ENCODE peak calls at places on chromosomes 12 and 14, in nine cellular contexts. W is lung, H is cardiac fibroblast, M is sigmoid colon, F is GM12865, L is A549, J is mucosa of descending colon, E is suprapubic skin, D is choroid plexus epithelial cell. B is an unnamed sample.

GRCh38 chr14:102539544-102540309 is 30.2 kb upstream of the ANKRD9 start:
- DNase-seq in M (no peak), D (peak), F (no peak), L (no peak), E (no peak), W (no peak), J (no peak), H (peak), B (no peak)

GRCh38 chr14:60590907-60591510 is 58.3 kb downstream of the SIX1 start:
- DNase-seq in W (no peak), J (no peak), E (no peak), F (no peak), D (peak), L (no peak), M (no peak), H (no peak), B (peak)

GRCh38 chr12:111570090-111570961 is 28.8 kb downstream of the ATXN2 start:
- DNase-seq in F (no peak), M (no peak), H (peak), E (no peak), J (no peak), W (no peak), D (peak), L (peak), B (peak)

GRCh38 chr14:56422703-56423213 is 156.8 kb upstream of the TMEM260 start:
- DNase-seq in L (peak), H (peak), M (peak), W (peak), E (no peak), D (peak), F (peak), J (peak), B (peak)

GRCh38 chr14:68124050-68124449 is 304.5 kb downstream of the RAD51B start:
- DNase-seq in J (no peak), H (no peak), M (no peak), E (no peak), W (no peak), D (no peak), F (no peak), L (no peak), B (no peak)

GRCh38 chr12:84336231-84336630 is 576.4 kb downstream of the SLC6A15 start:
- DNase-seq in E (no peak), W (no peak), F (no peak), H (no peak), M (no peak), D (peak), L (no peak), J (no peak), B (no peak)

GRCh38 chr14:103317251-103317650 is 16.8 kb upstream of the EIF5 start:
- DNase-seq in F (no peak), W (no peak), M (no peak), E (peak), J (no peak), L (no peak), H (no peak), D (no peak), B (no peak)

GRCh38 chr12:109744026-109744425 is 30.4 kb downstream of the FAM222A start:
- DNase-seq in F (no peak), M (peak), W (no peak), E (peak), L (no peak), D (no peak), H (no peak), J (peak), B (no peak)

GRCh38 chr12:16553457-16553856 is 52.5 kb downstream of the LMO3 start:
- DNase-seq in H (peak), E (no peak), D (peak), M (no peak), L (no peak), J (no peak), W (no peak), F (no peak), B (no peak)

GRCh38 chr12:81930037-81930436 is 170.9 kb upstream of the PPFIA2 start:
- DNase-seq in J (no peak), H (no peak), L (no peak), D (no peak), E (no peak), F (no peak), W (no peak), M (no peak), B (no peak)

GRCh38 chr14:31510222-31510621 is 22.4 kb upstream of the GPR33 start:
- DNase-seq in M (no peak), F (peak), W (no peak), L (peak), E (no peak), J (no peak), H (peak), D (peak), B (no peak)

GRCh38 chr14:31566456-31566855 is 5.3 kb downstream of the NUBPL start:
- DNase-seq in J (no peak), H (no peak), M (no peak), F (no peak), L (no peak), E (no peak), W (no peak), D (no peak), B (no peak)

GRCh38 chr12:91262023-91262676 is 79.5 kb upstream of the DCN start:
- DNase-seq in W (no peak), H (no peak), E (no peak), F (no peak), M (no peak), L (no peak), D (no peak), J (no peak), B (no peak)

GRCh38 chr14:51095854-51096823 is 1.2 kb upstream of the TRIM9 start:
- DNase-seq in H (peak), F (no peak), E (peak), W (no peak), J (peak), L (peak), M (peak), D (peak), B (no peak)

GRCh38 chr12:18749381-18749957 is 11.6 kb downstream of the CAPZA3 start:
- DNase-seq in M (no peak), D (no peak), J (no peak), W (no peak), L (no peak), F (no peak), E (no peak), H (no peak), B (no peak)

GRCh38 chr14:73231874-73232851 is 5.1 kb upstream of the PAPLN start:
- DNase-seq in E (no peak), W (no peak), L (peak), M (peak), F (peak), H (no peak), J (no peak), D (no peak), B (no peak)

GRCh38 chr12:22667122-22667521 is 42.2 kb downstream of the ETNK1 start:
- DNase-seq in E (no peak), F (no peak), D (no peak), H (no peak), J (no peak), L (no peak), W (no peak), M (no peak), B (no peak)

GRCh38 chr12:95918194-95918993 is 24.0 kb downstream of the CCDC38 start:
- DNase-seq in F (peak), H (peak), E (no peak), D (peak), L (peak), J (no peak), M (no peak), W (peak), B (no peak)

DNA sequence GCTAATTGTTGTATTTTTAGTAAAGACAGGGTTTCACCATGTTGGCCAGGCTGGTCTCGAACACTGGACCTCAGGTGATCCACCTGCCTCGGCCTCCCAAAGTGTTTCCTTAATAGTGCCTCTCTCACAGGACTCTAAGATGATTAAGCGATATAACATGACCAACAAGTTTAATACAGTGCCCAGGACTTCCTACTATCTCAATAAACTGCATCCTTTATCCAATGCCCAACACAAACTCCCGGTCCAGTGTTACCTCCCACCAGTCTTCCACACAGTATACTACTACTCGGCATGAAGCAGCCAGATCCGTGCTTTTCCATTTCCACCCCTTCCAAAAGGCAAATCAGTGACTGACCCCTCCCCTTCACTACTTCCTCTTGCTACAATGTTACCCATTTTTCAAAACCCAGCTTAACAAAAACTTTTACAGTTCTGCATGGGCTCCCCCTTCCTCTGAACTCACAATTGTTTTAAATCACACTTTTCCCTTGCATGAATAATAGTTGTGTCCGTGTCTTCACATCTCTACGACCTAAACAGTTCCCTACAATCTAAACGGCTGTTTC is 895 bp downstream of the NOP2 start:
- DNase-seq in M (no peak), D (no peak), H (no peak), E (no peak), F (no peak), L (no peak), W (no peak), J (no peak), B (no peak)
- H3K4me3 ChIP-seq in M (peak), D (peak), H (peak), E (peak), F (peak), L (peak), W (peak), J (peak), B (peak)

DNA sequence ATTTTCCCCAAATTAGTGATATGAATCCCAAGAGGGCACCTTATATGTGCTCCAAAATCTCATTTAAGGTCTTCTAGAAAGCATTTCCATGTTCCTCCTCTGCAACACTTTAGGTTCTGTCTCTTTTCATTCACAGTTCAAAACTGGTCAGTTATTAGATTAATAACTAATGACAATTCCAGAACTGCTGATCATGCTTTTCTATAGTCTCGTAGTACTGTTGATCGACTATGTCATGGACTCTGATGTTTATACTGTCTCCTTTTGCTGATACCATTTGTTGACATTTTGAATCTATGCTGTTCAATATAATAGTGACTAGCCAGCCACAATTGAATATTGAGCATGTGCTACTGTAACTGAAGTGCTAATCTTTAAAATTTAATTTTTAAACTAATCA is 728.3 kb downstream of the LRFN5 start:
- DNase-seq in F (no peak), H (no peak), L (no peak), D (no peak), W (no peak), E (no peak), M (no peak), J (no peak), B (no peak)
- TF ChIP-seq CTCF in F (no peak), H (no peak), L (no peak), D (no peak), W (no peak), E (no peak), M (no peak), J (no peak), B (no peak)

DNA sequence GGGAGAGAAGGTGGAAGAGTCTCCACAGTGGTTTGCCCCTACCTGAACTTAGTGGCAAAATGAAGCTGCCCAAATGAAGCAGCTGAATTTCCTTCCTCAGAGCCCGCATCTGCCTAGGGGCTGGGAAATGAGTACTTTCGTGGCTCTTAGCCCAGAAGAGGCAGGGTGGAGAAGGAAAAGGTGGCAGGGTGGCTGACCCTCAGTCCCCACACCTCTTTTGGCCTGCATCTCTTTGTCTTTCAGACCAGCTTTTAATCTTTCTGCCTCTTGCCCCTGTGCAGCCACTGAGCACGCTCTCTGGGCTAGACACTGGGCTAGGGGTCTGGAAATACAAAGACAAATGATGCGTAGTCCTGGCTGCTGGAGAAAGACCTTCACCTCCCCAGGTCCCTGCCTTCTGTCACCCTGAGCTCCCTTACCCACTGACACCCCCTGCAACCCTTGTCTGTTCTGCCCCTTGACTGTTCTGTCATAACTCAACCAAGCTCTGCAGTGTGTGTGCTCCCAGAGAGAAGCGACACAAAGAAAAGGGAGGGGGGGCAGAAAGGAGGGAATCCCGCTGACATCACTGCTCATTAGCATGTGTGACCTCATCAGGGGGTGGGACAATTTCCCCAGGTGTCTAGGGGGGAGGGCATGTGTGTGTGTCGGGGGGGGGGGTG is 362 bp upstream of the REM2 start:
- DNase-seq in F (no peak), J (no peak), W (peak), D (peak), E (no peak), M (peak), L (peak), H (peak), B (no peak)
- H3K4me3 ChIP-seq in F (no peak), J (no peak), W (no peak), D (no peak), E (no peak), M (no peak), L (no peak), H (no peak), B (no peak)

DNA sequence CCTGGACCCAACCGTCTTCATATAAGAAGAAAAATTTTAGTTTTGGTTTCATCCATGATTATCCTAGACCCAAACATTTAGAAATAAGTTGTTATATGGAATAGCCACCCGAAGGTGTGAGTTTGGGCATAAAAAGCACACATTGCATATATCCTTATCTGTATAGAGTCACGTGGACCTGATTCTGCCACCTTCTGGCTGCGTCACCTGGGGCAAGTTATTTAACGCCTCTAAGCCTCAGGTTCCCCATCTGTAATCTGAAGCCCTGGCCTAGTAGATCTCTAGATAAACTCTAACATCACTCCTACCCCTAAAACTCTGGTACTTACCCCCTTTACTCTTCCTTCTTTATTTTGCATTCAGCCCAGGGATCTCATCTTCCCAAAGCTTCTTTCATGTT is 14.3 kb upstream of the KRT5 start:
- DNase-seq in E (no peak), L (peak), H (no peak), M (no peak), F (peak), D (no peak), W (no peak), J (no peak), B (no peak)
- TF ChIP-seq CTCF in E (no peak), L (peak), H (peak), M (no peak), F (no peak), D (no peak), W (no peak), J (no peak), B (peak)

GRCh38 chr14:52266179-52266578 is 1.3 kb upstream of the PTGDR start:
- DNase-seq in L (no peak), E (no peak), H (peak), J (no peak), W (no peak), M (peak), F (no peak), D (peak), B (peak)

GRCh38 chr14:52266782-52267181 is 716 bp upstream of the PTGDR start:
- DNase-seq in D (no peak), M (no peak), H (peak), F (no peak), E (no peak), J (peak), W (no peak), L (no peak), B (no peak)

GRCh38 chr14:52269100-52269499 is 1.6 kb downstream of the PTGDR start:
- DNase-seq in D (no peak), L (no peak), H (no peak), J (peak), W (no peak), F (no peak), M (no peak), E (no peak), B (no peak)

GRCh38 chr14:52268191-52269061 is 928 bp downstream of the PTGDR start:
- DNase-seq in J (peak), E (peak), L (no peak), D (peak), H (peak), M (no peak), F (no peak), W (no peak), B (no peak)

DNA sequence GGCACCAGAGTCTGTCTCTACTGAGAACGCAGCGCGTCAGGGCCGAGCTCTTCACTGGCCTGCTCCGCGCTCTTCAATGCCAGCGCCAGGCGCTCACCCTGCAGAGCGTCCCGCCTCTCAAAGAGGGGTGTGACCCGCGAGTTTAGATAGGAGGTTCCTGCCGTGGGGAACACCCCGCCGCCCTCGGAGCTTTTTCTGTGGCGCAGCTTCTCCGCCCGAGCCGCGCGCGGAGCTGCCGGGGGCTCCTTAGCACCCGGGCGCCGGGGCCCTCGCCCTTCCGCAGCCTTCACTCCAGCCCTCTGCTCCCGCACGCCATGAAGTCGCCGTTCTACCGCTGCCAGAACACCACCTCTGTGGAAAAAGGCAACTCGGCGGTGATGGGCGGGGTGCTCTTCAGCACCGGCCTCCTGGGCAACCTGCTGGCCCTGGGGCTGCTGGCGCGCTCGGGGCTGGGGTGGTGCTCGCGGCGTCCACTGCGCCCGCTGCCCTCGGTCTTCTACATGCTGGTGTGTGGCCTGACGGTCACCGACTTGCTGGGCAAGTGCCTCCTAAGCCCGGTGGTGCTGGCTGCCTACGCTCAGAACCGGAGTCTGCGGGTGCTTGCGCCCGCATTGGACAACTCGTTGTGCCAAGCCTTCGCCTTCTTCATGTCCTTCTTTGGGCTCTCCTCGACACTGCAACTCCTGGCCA is at the start of gene PTGDR:
- DNase-seq in E (no peak), W (no peak), D (peak), H (peak), L (no peak), J (peak), F (no peak), M (no peak), B (no peak)
- H3K4me3 ChIP-seq in E (peak), W (peak), D (peak), H (peak), L (no peak), J (peak), F (no peak), M (peak), B (peak)

DNA sequence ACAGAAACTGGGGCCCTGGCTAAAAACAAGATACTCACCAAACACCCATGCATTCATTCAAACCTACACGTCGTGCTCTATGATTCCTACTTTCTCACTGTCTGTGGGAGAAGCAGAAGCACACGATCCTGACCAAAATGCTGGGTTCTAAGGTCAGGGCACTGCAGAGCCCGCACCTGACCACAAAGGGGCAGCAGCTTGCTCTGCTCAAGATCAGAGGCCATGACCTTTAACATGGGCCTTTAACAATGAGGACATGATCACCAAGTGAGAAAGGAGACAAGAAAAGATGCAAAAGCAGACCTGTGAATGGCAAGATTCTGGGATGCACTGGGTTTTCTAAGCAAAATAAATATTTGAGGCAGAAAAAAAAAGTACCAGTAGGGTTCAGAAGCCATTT is 40.1 kb upstream of the VPS33A start:
- DNase-seq in E (no peak), W (no peak), H (no peak), M (no peak), F (peak), J (no peak), D (no peak), L (peak), B (no peak)
- TF ChIP-seq CTCF in E (no peak), W (no peak), H (no peak), M (no peak), F (peak), J (no peak), D (no peak), L (no peak), B (no peak)

DNA sequence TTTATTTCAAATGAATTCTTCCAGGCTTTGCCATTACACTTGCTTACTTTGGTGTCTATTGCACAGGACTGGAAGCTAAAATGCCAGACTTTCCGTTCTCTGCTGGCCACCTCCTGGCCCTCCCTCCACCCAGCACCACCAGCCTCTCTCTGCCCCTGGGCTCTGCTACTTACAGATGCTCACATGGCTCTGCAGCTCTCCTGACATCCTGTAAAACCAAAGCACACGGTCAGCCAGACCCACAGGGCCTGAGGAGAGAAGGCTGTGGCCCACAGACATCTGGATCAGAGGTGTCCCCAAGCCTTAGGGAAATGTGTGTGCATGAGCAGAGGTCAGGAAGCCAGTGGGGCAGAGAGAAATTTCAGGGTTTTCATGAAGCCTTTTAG is 11.6 kb upstream of the KRT1 start:
- DNase-seq in L (no peak), D (no peak), H (no peak), F (no peak), E (no peak), J (no peak), W (no peak), M (no peak), B (no peak)
- H3K4me3 ChIP-seq in L (no peak), D (no peak), H (no peak), F (no peak), E (no peak), J (no peak), W (no peak), M (no peak), B (no peak)

DNA sequence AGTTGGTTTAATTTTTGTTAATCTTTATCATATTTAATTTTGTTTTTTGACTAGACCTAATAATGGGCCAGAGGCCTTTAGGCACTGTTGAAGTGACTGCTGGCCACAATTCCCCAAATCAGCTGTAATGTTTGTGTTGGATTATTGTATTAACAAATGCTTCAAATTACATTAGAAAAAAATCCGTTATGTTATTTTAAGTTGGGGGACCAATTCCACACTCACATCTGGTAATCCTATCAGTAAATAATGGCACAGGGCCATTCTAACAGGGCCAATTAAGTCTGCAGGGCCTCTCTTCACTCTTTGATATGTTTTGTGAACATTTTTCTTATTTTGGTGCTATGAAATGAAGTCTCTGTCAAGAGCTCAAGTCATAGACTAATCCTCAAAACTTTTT is 39.6 kb downstream of the CHST11 start:
- DNase-seq in M (no peak), L (no peak), J (no peak), F (no peak), E (no peak), D (peak), H (no peak), W (no peak), B (no peak)
- TF ChIP-seq CTCF in M (no peak), L (no peak), J (no peak), F (no peak), E (no peak), D (no peak), H (no peak), W (no peak), B (no peak)